ENCODE peak calls at places on chromosomes 6 and 20, in six cellular contexts. B is coronary artery; K is cardiac muscle cell; O is CD8-positive, alpha-beta memory T cell; C is PC-3; V is dorsolateral prefrontal cortex. Y is an unnamed sample.

GRCh38 chr6:147544420-147544819 is 35.9 kb downstream of the SAMD5 start:
- DNase-seq in B (no peak), K (no peak), O (no peak), C (no peak), V (no peak), Y (no peak)

GRCh38 chr6:112701201-112701600 is 354.1 kb downstream of the RFPL4B start:
- DNase-seq in B (no peak), K (peak), O (no peak), C (peak), V (no peak), Y (no peak)

GRCh38 chr6:136923954-136924291 is 1.8 kb downstream of the SLC35D3 start:
- DNase-seq in B (no peak), K (no peak), O (no peak), C (no peak), V (no peak), Y (no peak)

GRCh38 chr6:145015739-145016558 is 719.4 kb downstream of the EPM2A start:
- DNase-seq in B (no peak), K (peak), O (no peak), C (peak), V (no peak), Y (no peak)

GRCh38 chr20:3545401-3545925 is 74.6 kb downstream of the ATRN start:
- DNase-seq in B (no peak), K (no peak), O (no peak), C (no peak), V (no peak), Y (no peak)

GRCh38 chr6:107496041-107496440 is 6.1 kb downstream of the SOBP start:
- DNase-seq in B (no peak), K (no peak), O (no peak), C (no peak), V (no peak), Y (no peak)

GRCh38 chr6:37936150-37936549 is 116.6 kb downstream of the ZFAND3 start:
- DNase-seq in B (no peak), K (no peak), O (no peak), C (no peak), V (no peak), Y (no peak)

GRCh38 chr6:76633259-76633658 is 560.8 kb upstream of the IMPG1 start:
- DNase-seq in B (no peak), K (no peak), O (no peak), C (no peak), V (no peak), Y (no peak)

GRCh38 chr6:39819676-39820075 is 27.5 kb downstream of the DAAM2 start:
- DNase-seq in B (no peak), K (no peak), O (no peak), C (no peak), V (no peak), Y (no peak)

GRCh38 chr6:140062042-140063041 is 687.9 kb upstream of the CITED2 start:
- DNase-seq in B (no peak), K (peak), O (no peak), C (peak), V (no peak), Y (no peak)

GRCh38 chr6:30844118-30844535 is 40.2 kb upstream of the DDR1 start:
- DNase-seq in B (no peak), K (peak), O (no peak), C (no peak), V (no peak), Y (no peak)

GRCh38 chr20:24102749-24103148 is 114.2 kb upstream of the GGTLC1 start:
- DNase-seq in B (no peak), K (peak), O (no peak), C (peak), V (no peak), Y (no peak)

GRCh38 chr6:7262037-7262461 is 51.0 kb downstream of the SSR1 start:
- DNase-seq in B (no peak), K (no peak), O (no peak), C (no peak), V (peak), Y (no peak)

GRCh38 chr6:92779758-92780157 is 639.6 kb downstream of the EPHA7 start:
- DNase-seq in B (no peak), K (peak), O (no peak), C (peak), V (no peak), Y (no peak)

GRCh38 chr6:85496009-85496579 is 46.2 kb downstream of the NT5E start:
- DNase-seq in B (no peak), K (no peak), O (no peak), C (no peak), V (no peak), Y (no peak)

GRCh38 chr20:32961956-32962517 is 42.2 kb downstream of the SUN5 start:
- DNase-seq in B (peak), K (no peak), O (no peak), C (no peak), V (peak), Y (no peak)

GRCh38 chr20:50260480-50261221 is 70.0 kb downstream of the CEBPB start:
- DNase-seq in B (no peak), K (no peak), O (no peak), C (no peak), V (no peak), Y (no peak)

GRCh38 chr6:166949533-166950442 is 6.6 kb downstream of the RNASET2 start:
- DNase-seq in B (no peak), K (no peak), O (no peak), C (peak), V (no peak), Y (no peak)
- H3K27ac ChIP-seq in B (peak), K (no peak), O (no peak), C (no peak), V (no peak), Y (no peak)

GRCh38 chr20:57138198-57138995 is 128.0 kb downstream of the BMP7 start:
- DNase-seq in B (no peak), K (no peak), O (no peak), C (no peak), V (no peak), Y (no peak)
- H3K27ac ChIP-seq in B (no peak), K (no peak), O (no peak), C (no peak), V (no peak), Y (no peak)

GRCh38 chr6:125102901-125103300 is 50.7 kb upstream of the TPD52L1 start:
- DNase-seq in B (no peak), K (peak), O (no peak), C (peak), V (no peak), Y (no peak)
- H3K27ac ChIP-seq in B (peak), K (peak), O (no peak), C (no peak), V (peak), Y (peak)

DNA sequence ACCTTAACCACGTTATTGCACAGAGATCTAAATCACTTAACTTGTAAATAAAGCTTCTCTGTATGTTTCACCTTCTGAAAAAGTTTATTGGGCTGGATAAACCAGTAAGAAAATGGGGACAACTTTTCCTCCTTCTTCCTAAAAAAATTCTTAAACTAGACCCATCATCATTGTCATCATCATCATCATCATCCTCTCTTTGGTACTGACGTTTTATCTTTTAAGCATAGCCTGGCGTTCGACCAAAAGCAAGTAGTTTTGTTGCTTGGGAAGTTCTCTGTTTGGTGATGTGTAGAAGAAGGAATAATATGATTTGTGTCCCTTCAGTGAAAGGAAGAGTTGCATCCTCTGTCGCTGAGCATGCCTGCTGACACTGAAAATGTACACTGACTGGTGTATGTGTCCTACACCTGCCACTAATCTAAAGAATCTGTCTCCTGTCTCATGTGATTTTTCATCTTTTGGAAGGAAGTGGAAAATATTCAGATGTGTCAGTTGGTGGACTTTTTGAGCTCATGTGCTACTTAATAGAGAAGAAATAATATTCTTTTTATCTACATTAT is 2.4 kb downstream of the CLVS2 start:
- DNase-seq in B (no peak), K (no peak), O (no peak), C (no peak), V (no peak), Y (no peak)
- H3K27ac ChIP-seq in B (no peak), K (no peak), O (no peak), C (no peak), V (no peak), Y (no peak)

DNA sequence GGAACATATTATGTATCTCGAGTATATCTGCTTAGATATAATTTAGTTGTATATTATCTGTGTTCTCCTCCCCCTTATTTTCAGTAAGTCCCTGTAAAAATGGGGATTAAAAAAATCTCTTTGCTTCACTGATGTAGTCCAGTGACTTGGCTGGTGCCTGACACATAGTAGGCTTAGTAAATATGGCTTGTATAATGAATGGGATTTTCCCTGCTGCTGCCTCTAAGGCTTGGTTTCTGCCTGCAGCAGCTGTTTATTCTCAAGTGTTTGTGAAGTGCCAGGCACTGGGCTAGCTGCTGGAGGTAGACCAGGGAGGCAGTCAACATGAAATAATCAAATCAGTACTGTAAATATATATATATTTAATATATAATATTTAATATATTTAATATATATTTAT is 1.6 kb upstream of the ZFP64 start:
- DNase-seq in B (no peak), K (no peak), O (no peak), C (no peak), V (no peak), Y (no peak)
- H3K27ac ChIP-seq in B (no peak), K (no peak), O (no peak), C (no peak), V (no peak), Y (no peak)

GRCh38 chr6:52553158-52553557 is 23.7 kb downstream of the TRAM2 start:
- DNase-seq in B (no peak), K (no peak), O (no peak), C (no peak), V (no peak), Y (no peak)

GRCh38 chr6:52552278-52552643 is 24.6 kb downstream of the TRAM2 start:
- DNase-seq in B (no peak), K (no peak), O (no peak), C (no peak), V (no peak), Y (no peak)

GRCh38 chr6:52550014-52550575 is 26.8 kb downstream of the TRAM2 start:
- DNase-seq in B (no peak), K (peak), O (no peak), C (no peak), V (no peak), Y (no peak)

GRCh38 chr6:52553719-52554118 is 23.1 kb downstream of the TRAM2 start:
- DNase-seq in B (no peak), K (no peak), O (no peak), C (no peak), V (no peak), Y (no peak)

DNA sequence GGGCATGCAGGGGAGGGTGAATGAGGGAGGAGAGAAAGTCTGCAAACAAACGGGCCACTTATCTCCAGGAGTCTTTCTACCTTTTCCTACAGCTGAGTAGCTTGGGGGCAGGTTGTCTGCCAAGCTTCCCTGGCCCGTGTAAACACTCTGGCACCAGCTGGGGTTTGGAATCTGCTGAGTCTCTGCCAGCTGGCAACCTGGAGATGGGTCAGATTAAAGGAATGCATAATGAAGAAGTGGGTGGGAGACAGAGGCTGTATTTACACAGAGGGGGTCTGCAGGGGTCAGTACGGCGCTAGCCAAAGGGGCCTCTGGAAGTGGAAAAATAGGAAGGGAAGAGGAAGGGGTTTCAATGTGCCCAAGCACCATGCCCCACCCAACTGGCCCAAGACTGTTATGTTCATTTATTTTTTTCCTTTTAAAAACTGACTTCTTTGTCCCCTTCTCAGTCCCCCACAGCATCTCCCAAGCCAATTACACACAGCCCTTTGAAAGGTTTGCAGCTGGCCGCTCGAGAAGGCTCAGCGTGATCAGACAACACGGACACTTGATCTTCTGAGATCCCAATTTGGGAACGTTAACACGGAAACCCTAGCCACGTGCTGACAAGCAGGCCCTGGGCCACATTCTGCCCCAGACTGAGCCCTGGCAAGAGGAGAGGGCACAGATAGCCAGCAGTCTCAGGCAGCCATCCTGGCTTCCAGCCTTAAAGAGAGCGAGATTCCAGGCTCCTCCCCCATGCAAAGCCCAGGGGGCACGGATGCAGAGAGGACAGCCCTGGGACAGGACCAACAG is 25.2 kb downstream of the TRAM2 start:
- DNase-seq in B (peak), K (peak), O (no peak), C (peak), V (peak), Y (peak)
- H3K27ac ChIP-seq in B (peak), K (peak), O (no peak), C (no peak), V (no peak), Y (peak)

GRCh38 chr20:53867741-53868351 is 202.5 kb downstream of the BCAS1 start:
- DNase-seq in B (no peak), K (no peak), O (no peak), C (no peak), V (no peak), Y (no peak)
- H3K27ac ChIP-seq in B (no peak), K (peak), O (no peak), C (peak), V (no peak), Y (no peak)